ENCODE peak calls at places on chromosomes 6 and 20, in eight cellular contexts. T is ACHN; N is mesothelial cell of epicardium; K is NCI-H446; B is T-helper 17 cell; F is stromal cell of bone marrow; M is sciatic nerve; G is stimulated activated naive CD8-positive, alpha-beta T cell treated with anti-CD3 and anti-CD28 coated beads, Interleukin-15, Interleukin-2, amounts not matched to agents 100 U/mL and 50 U/mL, for 24 hours. O is an unnamed sample.
A peak's percentile ranks its signal among the peaks of the same experiment; 100 is the strongest.

GRCh38 chr20:33687370-33687915 is 1.3 kb upstream of the E2F1 start:
- DNase-seq in T (no peak), N (no peak), K (no peak), B (no peak), F (no peak), M (no peak), G (no peak), O (no peak)

GRCh38 chr20:49052334-49052733 is 6.2 kb downstream of the CSE1L start:
- DNase-seq in T (no peak), N (no peak), K (no peak), B (no peak), F (no peak), M (no peak), G (no peak), O (no peak)

GRCh38 chr6:157604816-157605215 is 218.2 kb upstream of the SNX9 start:
- DNase-seq in T (no peak), N (no peak), K (no peak), B (no peak), F (no peak), M (no peak), G (no peak), O (no peak)

GRCh38 chr6:113944701-113945100 is 26.2 kb downstream of the HDAC2 start:
- DNase-seq in T (no peak), N (no peak), K (no peak), B (no peak), F (no peak), M (no peak), G (no peak), O (no peak)

GRCh38 chr6:15017251-15017650 is 228.6 kb upstream of the JARID2 start:
- DNase-seq in T (no peak), N (no peak), K (no peak), B (no peak), F (no peak), M (no peak), G (peak; percentile 22), O (no peak)

GRCh38 chr6:44002591-44003344 is 124.5 kb downstream of the MRPL14 start:
- DNase-seq in T (peak; percentile 64), N (peak; percentile 63), K (no peak), B (peak; percentile 17), F (no peak), M (no peak), G (peak; percentile 80), O (peak; percentile 82)

GRCh38 chr6:53203483-53203882 is 54.8 kb upstream of the GCM1 start:
- DNase-seq in T (no peak), N (no peak), K (no peak), B (no peak), F (no peak), M (no peak), G (no peak), O (no peak)

GRCh38 chr6:90025418-90026089 is 131.3 kb downstream of the GJA10 start:
- DNase-seq in T (peak; percentile 12), N (no peak), K (no peak), B (no peak), F (peak; percentile 95), M (no peak), G (peak; percentile 52), O (no peak)

GRCh38 chr20:58903636-58904035 is 51.1 kb downstream of the GNAS start:
- DNase-seq in T (no peak), N (no peak), K (no peak), B (no peak), F (no peak), M (no peak), G (no peak), O (no peak)

GRCh38 chr6:160507420-160507819 is 156.7 kb downstream of the LPA start:
- DNase-seq in T (no peak), N (no peak), K (no peak), B (no peak), F (no peak), M (no peak), G (no peak), O (no peak)

GRCh38 chr6:47097092-47097945 is 55.2 kb upstream of the ADGRF1 start:
- DNase-seq in T (peak; percentile 75), N (no peak), K (no peak), B (no peak), F (peak; percentile 74), M (no peak), G (peak; percentile 26), O (peak; percentile 19)

GRCh38 chr6:86412063-86412462 is 525.3 kb upstream of the HTR1E start:
- DNase-seq in T (no peak), N (no peak), K (no peak), B (no peak), F (no peak), M (no peak), G (no peak), O (no peak)

GRCh38 chr6:102417368-102417767 is 1023.9 kb downstream of the GRIK2 start:
- DNase-seq in T (no peak), N (no peak), K (no peak), B (no peak), F (no peak), M (no peak), G (no peak), O (no peak)

GRCh38 chr6:28940859-28941680 is 17.3 kb upstream of the TRIM27 start:
- DNase-seq in T (peak; percentile 85), N (peak; percentile 74), K (peak; percentile 91), B (peak; percentile 53), F (peak; percentile 61), M (peak; percentile 85), G (peak; percentile 80), O (no peak)

GRCh38 chr6:79706527-79706926 is 75.4 kb downstream of the SH3BGRL2 start:
- DNase-seq in T (no peak), N (no peak), K (no peak), B (no peak), F (no peak), M (no peak), G (no peak), O (no peak)

GRCh38 chr6:16766043-16766521 is 4.8 kb upstream of the ATXN1 start:
- DNase-seq in T (peak; percentile 54), N (no peak), K (no peak), B (no peak), F (peak; percentile 84), M (no peak), G (peak; percentile 42), O (no peak)

GRCh38 chr6:140436023-140436811 is 1061.8 kb upstream of the CITED2 start:
- DNase-seq in T (no peak), N (no peak), K (no peak), B (no peak), F (no peak), M (no peak), G (no peak), O (no peak)

GRCh38 chr6:119195848-119196247 is 117.4 kb upstream of the FAM184A start:
- DNase-seq in T (no peak), N (no peak), K (no peak), B (no peak), F (no peak), M (no peak), G (no peak), O (no peak)

O was measured in D721Med.